ENCODE peak calls at places on chromosomes 13 and 19, in eight cellular contexts. One of them, this sample, is unnamed.

GRCh38 chr19:12985049-12985776 is 10.1 kb upstream of the NFIX start:
- DNase-seq in memory B cell: peak
- DNase-seq in activated CD4-positive, alpha-beta T cell treated with anti-CD3 and anti-CD28 coated beads for 24 hours: no peak
- DNase-seq in trophoblast cell: peak
- DNase-seq in psoas muscle: peak
- DNase-seq in bronchial epithelial cell: no peak
- DNase-seq in left ventricle myocardium inferior: peak
- DNase-seq in stimulated activated CD4-positive, alpha-beta T cell treated with anti-CD3 and anti-CD28 coated beads, Interleukin-4, amount 100 ng/mL, for 1 hour: no peak
- DNase-seq in this sample: no peak

GRCh38 chr13:48647625-48648024 is 6.1 kb upstream of the CYSLTR2 start:
- DNase-seq in memory B cell: no peak
- DNase-seq in activated CD4-positive, alpha-beta T cell treated with anti-CD3 and anti-CD28 coated beads for 24 hours: no peak
- DNase-seq in trophoblast cell: no peak
- DNase-seq in psoas muscle: no peak
- DNase-seq in bronchial epithelial cell: no peak
- DNase-seq in left ventricle myocardium inferior: no peak
- DNase-seq in stimulated activated CD4-positive, alpha-beta T cell treated with anti-CD3 and anti-CD28 coated beads, Interleukin-4, amount 100 ng/mL, for 1 hour: no peak
- DNase-seq in this sample: no peak

GRCh38 chr13:105083986-105084385 is 1451.5 kb downstream of the EFNB2 start:
- DNase-seq in memory B cell: no peak
- DNase-seq in activated CD4-positive, alpha-beta T cell treated with anti-CD3 and anti-CD28 coated beads for 24 hours: no peak
- DNase-seq in trophoblast cell: no peak
- DNase-seq in psoas muscle: no peak
- DNase-seq in bronchial epithelial cell: no peak
- DNase-seq in left ventricle myocardium inferior: no peak
- DNase-seq in stimulated activated CD4-positive, alpha-beta T cell treated with anti-CD3 and anti-CD28 coated beads, Interleukin-4, amount 100 ng/mL, for 1 hour: no peak
- DNase-seq in this sample: no peak

GRCh38 chr13:91174886-91175501 is 172.5 kb upstream of the MIR17HG start:
- DNase-seq in memory B cell: no peak
- DNase-seq in activated CD4-positive, alpha-beta T cell treated with anti-CD3 and anti-CD28 coated beads for 24 hours: no peak
- DNase-seq in trophoblast cell: no peak
- DNase-seq in psoas muscle: no peak
- DNase-seq in bronchial epithelial cell: no peak
- DNase-seq in left ventricle myocardium inferior: no peak
- DNase-seq in stimulated activated CD4-positive, alpha-beta T cell treated with anti-CD3 and anti-CD28 coated beads, Interleukin-4, amount 100 ng/mL, for 1 hour: no peak
- DNase-seq in this sample: no peak

GRCh38 chr13:31350560-31350959 is 150.8 kb downstream of the B3GLCT start:
- DNase-seq in memory B cell: no peak
- DNase-seq in activated CD4-positive, alpha-beta T cell treated with anti-CD3 and anti-CD28 coated beads for 24 hours: no peak
- DNase-seq in trophoblast cell: peak
- DNase-seq in psoas muscle: no peak
- DNase-seq in bronchial epithelial cell: no peak
- DNase-seq in left ventricle myocardium inferior: no peak
- DNase-seq in stimulated activated CD4-positive, alpha-beta T cell treated with anti-CD3 and anti-CD28 coated beads, Interleukin-4, amount 100 ng/mL, for 1 hour: no peak
- DNase-seq in this sample: no peak

GRCh38 chr19:39820696-39821095 is 13.3 kb downstream of the DYRK1B start:
- DNase-seq in memory B cell: no peak
- DNase-seq in activated CD4-positive, alpha-beta T cell treated with anti-CD3 and anti-CD28 coated beads for 24 hours: no peak
- DNase-seq in trophoblast cell: no peak
- DNase-seq in psoas muscle: no peak
- DNase-seq in bronchial epithelial cell: no peak
- DNase-seq in left ventricle myocardium inferior: no peak
- DNase-seq in stimulated activated CD4-positive, alpha-beta T cell treated with anti-CD3 and anti-CD28 coated beads, Interleukin-4, amount 100 ng/mL, for 1 hour: no peak
- DNase-seq in this sample: no peak

GRCh38 chr13:95378603-95379002 is 77.4 kb upstream of the ABCC4 start:
- DNase-seq in memory B cell: no peak
- DNase-seq in activated CD4-positive, alpha-beta T cell treated with anti-CD3 and anti-CD28 coated beads for 24 hours: no peak
- DNase-seq in trophoblast cell: no peak
- DNase-seq in psoas muscle: peak
- DNase-seq in bronchial epithelial cell: peak
- DNase-seq in left ventricle myocardium inferior: peak
- DNase-seq in stimulated activated CD4-positive, alpha-beta T cell treated with anti-CD3 and anti-CD28 coated beads, Interleukin-4, amount 100 ng/mL, for 1 hour: no peak
- DNase-seq in this sample: no peak

GRCh38 chr19:5145521-5146511 is 176.9 kb downstream of the KDM4B start:
- DNase-seq in memory B cell: no peak
- DNase-seq in activated CD4-positive, alpha-beta T cell treated with anti-CD3 and anti-CD28 coated beads for 24 hours: no peak
- DNase-seq in trophoblast cell: no peak
- DNase-seq in psoas muscle: peak
- DNase-seq in bronchial epithelial cell: no peak
- DNase-seq in left ventricle myocardium inferior: peak
- DNase-seq in stimulated activated CD4-positive, alpha-beta T cell treated with anti-CD3 and anti-CD28 coated beads, Interleukin-4, amount 100 ng/mL, for 1 hour: no peak
- DNase-seq in this sample: no peak

GRCh38 chr13:104968876-104969275 is 1566.6 kb downstream of the EFNB2 start:
- DNase-seq in memory B cell: no peak
- DNase-seq in activated CD4-positive, alpha-beta T cell treated with anti-CD3 and anti-CD28 coated beads for 24 hours: no peak
- DNase-seq in trophoblast cell: no peak
- DNase-seq in psoas muscle: no peak
- DNase-seq in bronchial epithelial cell: no peak
- DNase-seq in left ventricle myocardium inferior: no peak
- DNase-seq in stimulated activated CD4-positive, alpha-beta T cell treated with anti-CD3 and anti-CD28 coated beads, Interleukin-4, amount 100 ng/mL, for 1 hour: no peak
- DNase-seq in this sample: no peak

GRCh38 chr13:98842858-98843481 is 90.5 kb upstream of the SLC15A1 start:
- DNase-seq in memory B cell: peak
- DNase-seq in activated CD4-positive, alpha-beta T cell treated with anti-CD3 and anti-CD28 coated beads for 24 hours: peak
- DNase-seq in trophoblast cell: peak
- DNase-seq in psoas muscle: peak
- DNase-seq in bronchial epithelial cell: peak
- DNase-seq in left ventricle myocardium inferior: peak
- DNase-seq in stimulated activated CD4-positive, alpha-beta T cell treated with anti-CD3 and anti-CD28 coated beads, Interleukin-4, amount 100 ng/mL, for 1 hour: peak
- DNase-seq in this sample: peak

GRCh38 chr19:39130337-39131254 is 5.0 kb downstream of the PAK4 start:
- DNase-seq in memory B cell: no peak
- DNase-seq in activated CD4-positive, alpha-beta T cell treated with anti-CD3 and anti-CD28 coated beads for 24 hours: no peak
- DNase-seq in trophoblast cell: no peak
- DNase-seq in psoas muscle: no peak
- DNase-seq in bronchial epithelial cell: no peak
- DNase-seq in left ventricle myocardium inferior: no peak
- DNase-seq in stimulated activated CD4-positive, alpha-beta T cell treated with anti-CD3 and anti-CD28 coated beads, Interleukin-4, amount 100 ng/mL, for 1 hour: no peak
- DNase-seq in this sample: no peak

GRCh38 chr13:75511226-75511625 is 26.4 kb downstream of the COMMD6 start:
- DNase-seq in memory B cell: no peak
- DNase-seq in activated CD4-positive, alpha-beta T cell treated with anti-CD3 and anti-CD28 coated beads for 24 hours: no peak
- DNase-seq in trophoblast cell: no peak
- DNase-seq in psoas muscle: no peak
- DNase-seq in bronchial epithelial cell: no peak
- DNase-seq in left ventricle myocardium inferior: no peak
- DNase-seq in stimulated activated CD4-positive, alpha-beta T cell treated with anti-CD3 and anti-CD28 coated beads, Interleukin-4, amount 100 ng/mL, for 1 hour: no peak
- DNase-seq in this sample: no peak

GRCh38 chr19:38564981-38565685 is 52.6 kb downstream of the MAP4K1 start:
- DNase-seq in memory B cell: no peak
- DNase-seq in activated CD4-positive, alpha-beta T cell treated with anti-CD3 and anti-CD28 coated beads for 24 hours: no peak
- DNase-seq in trophoblast cell: no peak
- DNase-seq in psoas muscle: peak
- DNase-seq in bronchial epithelial cell: no peak
- DNase-seq in left ventricle myocardium inferior: no peak
- DNase-seq in stimulated activated CD4-positive, alpha-beta T cell treated with anti-CD3 and anti-CD28 coated beads, Interleukin-4, amount 100 ng/mL, for 1 hour: peak
- DNase-seq in this sample: peak

GRCh38 chr19:31290926-31291590 is 58.2 kb downstream of the TSHZ3 start:
- DNase-seq in memory B cell: no peak
- DNase-seq in activated CD4-positive, alpha-beta T cell treated with anti-CD3 and anti-CD28 coated beads for 24 hours: no peak
- DNase-seq in trophoblast cell: no peak
- DNase-seq in psoas muscle: no peak
- DNase-seq in bronchial epithelial cell: no peak
- DNase-seq in left ventricle myocardium inferior: no peak
- DNase-seq in stimulated activated CD4-positive, alpha-beta T cell treated with anti-CD3 and anti-CD28 coated beads, Interleukin-4, amount 100 ng/mL, for 1 hour: no peak
- DNase-seq in this sample: no peak

GRCh38 chr19:2476451-2477140 is 669 bp downstream of the GADD45B start:
- DNase-seq in memory B cell: peak
- DNase-seq in activated CD4-positive, alpha-beta T cell treated with anti-CD3 and anti-CD28 coated beads for 24 hours: peak
- DNase-seq in trophoblast cell: peak
- DNase-seq in psoas muscle: peak
- DNase-seq in bronchial epithelial cell: no peak
- DNase-seq in left ventricle myocardium inferior: peak
- DNase-seq in stimulated activated CD4-positive, alpha-beta T cell treated with anti-CD3 and anti-CD28 coated beads, Interleukin-4, amount 100 ng/mL, for 1 hour: peak
- DNase-seq in this sample: no peak

GRCh38 chr19:13839938-13840750 is 36.8 kb upstream of the NANOS3 start:
- DNase-seq in memory B cell: peak
- DNase-seq in activated CD4-positive, alpha-beta T cell treated with anti-CD3 and anti-CD28 coated beads for 24 hours: no peak
- DNase-seq in trophoblast cell: peak
- DNase-seq in psoas muscle: peak
- DNase-seq in bronchial epithelial cell: peak
- DNase-seq in left ventricle myocardium inferior: peak
- DNase-seq in stimulated activated CD4-positive, alpha-beta T cell treated with anti-CD3 and anti-CD28 coated beads, Interleukin-4, amount 100 ng/mL, for 1 hour: peak
- DNase-seq in this sample: no peak

GRCh38 chr13:110456550-110456949 is 105.0 kb downstream of the RAB20 start:
- DNase-seq in memory B cell: no peak
- DNase-seq in activated CD4-positive, alpha-beta T cell treated with anti-CD3 and anti-CD28 coated beads for 24 hours: no peak
- DNase-seq in trophoblast cell: no peak
- DNase-seq in psoas muscle: no peak
- DNase-seq in bronchial epithelial cell: no peak
- DNase-seq in left ventricle myocardium inferior: no peak
- DNase-seq in stimulated activated CD4-positive, alpha-beta T cell treated with anti-CD3 and anti-CD28 coated beads, Interleukin-4, amount 100 ng/mL, for 1 hour: no peak
- DNase-seq in this sample: no peak

GRCh38 chr13:74550039-74550438 is 415.8 kb upstream of the KLF12 start:
- DNase-seq in memory B cell: no peak
- DNase-seq in activated CD4-positive, alpha-beta T cell treated with anti-CD3 and anti-CD28 coated beads for 24 hours: no peak
- DNase-seq in trophoblast cell: no peak
- DNase-seq in psoas muscle: no peak
- DNase-seq in bronchial epithelial cell: peak
- DNase-seq in left ventricle myocardium inferior: no peak
- DNase-seq in stimulated activated CD4-positive, alpha-beta T cell treated with anti-CD3 and anti-CD28 coated beads, Interleukin-4, amount 100 ng/mL, for 1 hour: no peak
- DNase-seq in this sample: no peak

GRCh38 chr13:66657165-66657895 is 572.8 kb downstream of the PCDH9 start:
- DNase-seq in memory B cell: no peak
- DNase-seq in activated CD4-positive, alpha-beta T cell treated with anti-CD3 and anti-CD28 coated beads for 24 hours: no peak
- DNase-seq in trophoblast cell: peak
- DNase-seq in psoas muscle: peak
- DNase-seq in bronchial epithelial cell: peak
- DNase-seq in left ventricle myocardium inferior: peak
- DNase-seq in stimulated activated CD4-positive, alpha-beta T cell treated with anti-CD3 and anti-CD28 coated beads, Interleukin-4, amount 100 ng/mL, for 1 hour: no peak
- DNase-seq in this sample: no peak

GRCh38 chr13:75359266-75359665 is 122.7 kb downstream of the TBC1D4 start:
- DNase-seq in memory B cell: no peak
- DNase-seq in activated CD4-positive, alpha-beta T cell treated with anti-CD3 and anti-CD28 coated beads for 24 hours: no peak
- DNase-seq in trophoblast cell: peak
- DNase-seq in psoas muscle: no peak
- DNase-seq in bronchial epithelial cell: peak
- DNase-seq in left ventricle myocardium inferior: no peak
- DNase-seq in stimulated activated CD4-positive, alpha-beta T cell treated with anti-CD3 and anti-CD28 coated beads, Interleukin-4, amount 100 ng/mL, for 1 hour: no peak
- DNase-seq in this sample: no peak

GRCh38 chr13:56720841-56721240 is 419.9 kb upstream of the PRR20A start:
- DNase-seq in memory B cell: no peak
- DNase-seq in activated CD4-positive, alpha-beta T cell treated with anti-CD3 and anti-CD28 coated beads for 24 hours: no peak
- DNase-seq in trophoblast cell: peak
- DNase-seq in psoas muscle: no peak
- DNase-seq in bronchial epithelial cell: peak
- DNase-seq in left ventricle myocardium inferior: no peak
- DNase-seq in stimulated activated CD4-positive, alpha-beta T cell treated with anti-CD3 and anti-CD28 coated beads, Interleukin-4, amount 100 ng/mL, for 1 hour: no peak
- DNase-seq in this sample: no peak

This sample was measured in germinal center.